ENCODE peak calls at places on chromosome 10, in four cellular contexts. Z, Q, N and X are unnamed samples.

GRCh38 chr10:122649903-122650302 is 49.7 kb downstream of the C10orf120 start:
- DNase-seq in Z (no peak), Q (no peak), N (no peak), X (no peak)

GRCh38 chr10:93152136-93152535 is 78.4 kb downstream of the CYP26A1 start:
- DNase-seq in Z (peak; percentile 22), Q (no peak), N (peak; percentile 72), X (peak; percentile 29)

GRCh38 chr10:36094091-36094490 is 452.0 kb upstream of the FZD8 start:
- DNase-seq in Z (peak; percentile 41), Q (no peak), N (no peak), X (no peak)

GRCh38 chr10:101305241-101306230 is 48.4 kb upstream of the BTRC start:
- DNase-seq in Z (no peak), Q (no peak), N (no peak), X (no peak)

GRCh38 chr10:4650109-4650508 is 175.9 kb upstream of the AKR1E2 start:
- DNase-seq in Z (peak; percentile 66), Q (no peak), N (no peak), X (no peak)

GRCh38 chr10:112789248-112789647 is 160.8 kb upstream of the TCF7L2 start:
- DNase-seq in Z (no peak), Q (no peak), N (no peak), X (no peak)

GRCh38 chr10:28678687-28679457 is 1.6 kb downstream of the BAMBI start:
- DNase-seq in Z (peak; percentile 24), Q (no peak), N (peak; percentile 74), X (peak; percentile 29)

GRCh38 chr10:93458821-93459257 is 23.3 kb downstream of the MYOF start:
- DNase-seq in Z (peak; percentile 100), Q (no peak), N (peak; percentile 99), X (peak; percentile 92)

GRCh38 chr10:97230146-97230545 is 44.4 kb upstream of the SLIT1 start:
- DNase-seq in Z (peak; percentile 68), Q (no peak), N (no peak), X (no peak)

GRCh38 chr10:36872702-36873393 is 252.6 kb upstream of the ANKRD30A start:
- DNase-seq in Z (no peak), Q (no peak), N (no peak), X (no peak)

GRCh38 chr10:70162892-70163201 is 7.5 kb downstream of the SAR1A start:
- DNase-seq in Z (no peak), Q (no peak), N (no peak), X (no peak)

GRCh38 chr10:132237871-132238270 is 51.1 kb downstream of the DPYSL4 start:
- DNase-seq in Z (no peak), Q (no peak), N (no peak), X (no peak)

GRCh38 chr10:77070317-77070716 is 567.3 kb downstream of the KCNMA1 start:
- DNase-seq in Z (no peak), Q (no peak), N (no peak), X (no peak)

GRCh38 chr10:129959544-129960492 is 4.3 kb downstream of the EBF3 start:
- DNase-seq in Z (no peak), Q (peak; percentile 48), N (no peak), X (no peak)

GRCh38 chr10:31749981-31750850 is 178.4 kb downstream of the ARHGAP12 start:
- DNase-seq in Z (no peak), Q (no peak), N (no peak), X (no peak)

GRCh38 chr10:7406712-7407333 is 4.0 kb downstream of the SFMBT2 start:
- DNase-seq in Z (no peak), Q (no peak), N (peak; percentile 68), X (no peak)

GRCh38 chr10:80530251-80530650 is 7.5 kb upstream of the SH2D4B start:
- DNase-seq in Z (peak; percentile 22), Q (no peak), N (peak; percentile 44), X (peak; percentile 40)

GRCh38 chr10:58372630-58373445 is 12.4 kb upstream of the TFAM start:
- DNase-seq in Z (no peak), Q (no peak), N (no peak), X (no peak)

GRCh38 chr10:89392974-89393373 is 551 bp downstream of the IFIT1 start:
- DNase-seq in Z (peak; percentile 92), Q (no peak), N (no peak), X (peak; percentile 36)

GRCh38 chr10:13372524-13372923 is 24.4 kb upstream of the SEPHS1 start:
- DNase-seq in Z (no peak), Q (no peak), N (no peak), X (no peak)

GRCh38 chr10:34339816-34340553 is 475.1 kb downstream of the PARD3 start:
- DNase-seq in Z (no peak), Q (no peak), N (no peak), X (no peak)

GRCh38 chr10:59896186-59896585 is 10.2 kb downstream of the CCDC6 start:
- DNase-seq in Z (no peak), Q (no peak), N (no peak), X (no peak)

GRCh38 chr10:59055046-59055445 is 121.4 kb upstream of the PHYHIPL start:
- DNase-seq in Z (peak; percentile 38), Q (no peak), N (no peak), X (no peak)

GRCh38 chr10:28060031-28060607 is 61.2 kb upstream of the ODAD2 start:
- DNase-seq in Z (peak; percentile 15), Q (no peak), N (no peak), X (no peak)

GRCh38 chr10:70596110-70596798 is 6.3 kb downstream of the PRF1 start:
- DNase-seq in Z (no peak), Q (no peak), N (no peak), X (no peak)

GRCh38 chr10:8039323-8039922 is 15.1 kb upstream of the GATA3 start:
- DNase-seq in Z (no peak), Q (peak; percentile 41), N (peak; percentile 48), X (peak; percentile 7)

GRCh38 chr10:31620236-31621151 is 301.5 kb downstream of the ZEB1 start:
- DNase-seq in Z (peak; percentile 78), Q (no peak), N (peak; percentile 66), X (peak; percentile 82)

GRCh38 chr10:88184543-88185297 is 321.3 kb downstream of the PTEN start:
- DNase-seq in Z (no peak), Q (no peak), N (no peak), X (no peak)

GRCh38 chr10:122492006-122492405 is 30.7 kb downstream of the HTRA1 start:
- DNase-seq in Z (no peak), Q (no peak), N (no peak), X (no peak)

GRCh38 chr10:80104066-80104926 is 25.8 kb downstream of the TMEM254 start:
- DNase-seq in Z (peak; percentile 90), Q (no peak), N (peak; percentile 25), X (peak; percentile 89)

GRCh38 chr10:1203216-1203615 is 147.0 kb downstream of the WDR37 start:
- DNase-seq in Z (no peak), Q (no peak), N (no peak), X (no peak)

GRCh38 chr10:89310092-89310886 is 8.4 kb downstream of the IFIT2 start:
- DNase-seq in Z (no peak), Q (no peak), N (no peak), X (no peak)

GRCh38 chr10:77004917-77005564 is 632.6 kb downstream of the KCNMA1 start:
- DNase-seq in Z (peak; percentile 58), Q (peak; percentile 72), N (peak; percentile 86), X (peak; percentile 19)

GRCh38 chr10:15370741-15371701 is at the start of gene FAM171A1:
- DNase-seq in Z (peak; percentile 29), Q (peak; percentile 56), N (peak; percentile 82), X (peak; percentile 29)

GRCh38 chr10:84820121-84820520 is 491.7 kb downstream of the CCSER2 start:
- DNase-seq in Z (no peak), Q (no peak), N (no peak), X (no peak)

DNA sequence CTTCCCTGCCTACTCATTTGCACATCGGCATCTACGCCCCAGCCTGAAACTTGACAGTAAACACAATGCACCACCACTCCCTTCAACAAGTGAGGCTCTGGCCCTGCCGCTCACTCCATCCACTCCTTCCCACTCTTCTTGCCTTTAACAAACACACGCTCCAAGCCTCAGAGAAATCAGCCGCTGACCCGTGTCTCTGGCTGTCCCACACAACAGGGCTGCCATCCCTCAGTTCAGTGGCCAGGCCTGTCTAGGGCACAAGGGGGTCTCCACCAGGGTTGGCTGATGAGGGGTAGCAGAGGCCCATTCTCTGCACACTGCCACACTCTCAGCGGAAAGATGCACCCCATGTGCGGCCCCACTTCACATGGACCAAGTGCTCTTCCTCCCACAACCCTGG is 54.5 kb downstream of the CTBP2 start:
- DNase-seq in Z (no peak), Q (no peak), N (no peak), X (no peak)
- H3K36me3 ChIP-seq in Z (peaks cover 37% of the 10 kb centered on the region), Q (peaks cover 93% of the 10 kb centered on the region), N (peaks cover 10% of the 10 kb centered on the region), X (peaks cover 38% of the 10 kb centered on the region)

GRCh38 chr10:102643346-102644065 is 773 bp upstream of the TRIM8 start:
- DNase-seq in Z (peak; percentile 74), Q (peak; percentile 65), N (peak; percentile 86), X (peak; percentile 21)
- H3K23ac ChIP-seq in Z (no peak overlapping the region), Q (peak overlapping the region; percentile 87), N (peak overlapping the region; percentile 29), X (no peak overlapping the region)

DNA sequence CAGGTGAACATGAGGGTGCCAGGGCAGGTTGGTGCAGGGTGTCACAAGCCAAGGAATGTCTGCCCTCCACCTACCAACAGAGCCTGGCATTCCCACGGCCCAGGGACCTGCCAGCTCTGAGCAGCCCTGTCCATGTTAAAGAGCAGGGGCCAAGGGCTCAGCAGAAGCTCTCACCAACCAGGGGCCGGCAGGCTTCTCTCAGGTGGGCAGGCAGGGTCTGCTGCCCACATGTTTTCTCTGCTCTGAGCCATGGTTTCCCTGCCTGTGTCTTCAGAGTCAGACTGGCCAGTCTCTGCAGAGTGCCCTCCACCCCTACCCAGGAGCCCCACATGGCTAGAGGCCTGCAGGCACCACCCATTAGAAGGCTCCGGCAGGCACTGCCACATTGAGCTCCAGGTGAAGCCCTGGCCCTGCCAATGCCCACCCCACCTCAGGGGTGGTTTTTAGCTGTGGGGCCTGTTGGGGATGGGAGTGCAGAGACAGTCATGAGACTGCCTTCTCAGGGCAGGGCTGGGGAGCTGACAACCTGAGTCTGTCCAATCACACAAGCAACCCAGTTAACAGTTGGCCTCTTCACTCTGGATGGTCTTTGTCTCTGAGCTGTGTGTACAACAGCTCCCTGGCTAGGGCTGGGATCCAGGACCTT is 135.9 kb downstream of the ARHGAP22 start:
- DNase-seq in Z (no peak), Q (no peak), N (no peak), X (no peak)
- H3K4me1 ChIP-seq in Z (peaks cover 14% of the 10 kb centered on the region), Q (peaks cover 7% of the 10 kb centered on the region), N (peaks cover 18% of the 10 kb centered on the region), X (peaks cover 18% of the 10 kb centered on the region)

GRCh38 chr10:73032536-73032935 is 64.1 kb downstream of the P4HA1 start:
- DNase-seq in Z (no peak), Q (peak; percentile 37), N (no peak), X (no peak)
- H3K36me3 ChIP-seq in Z (peaks cover 37% of the 10 kb centered on the region), Q (peaks cover 64% of the 10 kb centered on the region), N (no peaks in the 10 kb centered on the region), X (peaks cover 3% of the 10 kb centered on the region)

GRCh38 chr10:21533577-21534475 is at the start of gene MLLT10:
- DNase-seq in Z (peak; percentile 94), Q (peak; percentile 95), N (peak; percentile 99), X (peak; percentile 93)
- H3K23ac ChIP-seq in Z (peak within 1 kb of the TSS; percentile 89), Q (peak within 1 kb of the TSS; percentile 73), N (peak within 1 kb of the TSS; percentile 38), X (no peak within 1 kb of the TSS)

GRCh38 chr10:119415536-119416527 is 126.7 kb downstream of the RGS10 start:
- DNase-seq in Z (no peak), Q (no peak), N (no peak), X (no peak)
- H3K4me1 ChIP-seq in Z (peaks cover 33% of the 10 kb centered on the region), Q (peaks cover 11% of the 10 kb centered on the region), N (peaks cover 7% of the 10 kb centered on the region), X (peaks cover 14% of the 10 kb centered on the region)

DNA sequence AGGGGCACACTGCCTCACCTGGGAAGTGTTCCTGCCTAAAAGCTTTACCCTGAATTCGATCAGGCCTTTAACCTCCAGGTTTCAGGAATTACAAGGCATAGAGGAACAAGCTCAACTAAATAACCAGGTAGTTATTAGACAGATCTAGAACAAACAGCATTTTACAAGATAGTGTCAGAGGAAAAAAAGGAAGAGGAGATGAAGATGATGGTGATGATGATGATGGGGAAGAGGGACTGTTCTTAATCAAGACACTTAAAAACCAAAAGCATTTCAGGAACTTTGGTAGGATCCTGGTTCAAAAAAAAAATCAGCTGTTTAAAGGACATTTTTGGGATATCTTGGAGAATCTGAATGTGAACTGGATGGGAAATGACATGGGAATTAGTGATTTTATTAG is 11.5 kb downstream of the RBM17 start:
- DNase-seq in Z (no peak), Q (no peak), N (no peak), X (no peak)
- H3K36me3 ChIP-seq in Z (peaks cover 19% of the 10 kb centered on the region), Q (peaks cover 91% of the 10 kb centered on the region), N (peaks cover 2% of the 10 kb centered on the region), X (peaks cover 12% of the 10 kb centered on the region)